ENCODE peak calls at places on chromosomes 13 and 19, in six cellular contexts. V, F, W, S, Y and J are unnamed samples.

GRCh38 chr19:662962-663681 is at the start of gene RNF126:
- DNase-seq in V (peak), F (peak), W (peak), S (peak), Y (peak), J (peak)

GRCh38 chr13:28237944-28238343 is 99.6 kb downstream of the PAN3 start:
- DNase-seq in V (no peak), F (no peak), W (no peak), S (no peak), Y (no peak), J (no peak)

GRCh38 chr19:29478578-29479565 is 46.9 kb upstream of the VSTM2B start:
- DNase-seq in V (no peak), F (peak), W (peak), S (no peak), Y (no peak), J (peak)

GRCh38 chr19:11673608-11674041 is 65.1 kb downstream of the ZNF823 start:
- DNase-seq in V (no peak), F (no peak), W (no peak), S (peak), Y (peak), J (peak)

GRCh38 chr19:19884583-19884982 is 16.2 kb upstream of the ZNF93 start:
- DNase-seq in V (no peak), F (no peak), W (no peak), S (no peak), Y (no peak), J (no peak)

GRCh38 chr13:38180670-38181069 is 169.0 kb upstream of the UFM1 start:
- DNase-seq in V (no peak), F (no peak), W (no peak), S (no peak), Y (no peak), J (no peak)

GRCh38 chr19:48726573-48726972 is 7.0 kb upstream of the MAMSTR start:
- DNase-seq in V (no peak), F (peak), W (no peak), S (no peak), Y (no peak), J (no peak)

GRCh38 chr19:29810504-29810871 is 1.3 kb upstream of the CCNE1 start:
- DNase-seq in V (no peak), F (no peak), W (no peak), S (peak), Y (no peak), J (peak)

GRCh38 chr19:10104665-10105221 is 1.4 kb upstream of the PPAN start:
- DNase-seq in V (peak), F (peak), W (no peak), S (no peak), Y (no peak), J (no peak)

GRCh38 chr13:24313449-24313848 is 4.1 kb downstream of the C1QTNF9 start:
- DNase-seq in V (no peak), F (no peak), W (no peak), S (no peak), Y (no peak), J (no peak)

GRCh38 chr19:5738423-5738822 is 18.0 kb downstream of the CATSPERD start:
- DNase-seq in V (no peak), F (no peak), W (no peak), S (peak), Y (no peak), J (no peak)

GRCh38 chr13:98710521-98710920 is 42.0 kb downstream of the SLC15A1 start:
- DNase-seq in V (no peak), F (no peak), W (no peak), S (no peak), Y (no peak), J (no peak)

GRCh38 chr19:2049741-2050348 is 1.2 kb downstream of the MKNK2 start:
- DNase-seq in V (no peak), F (peak), W (peak), S (peak), Y (peak), J (peak)

GRCh38 chr19:52494518-52494917 is 33.0 kb upstream of the ZNF808 start:
- DNase-seq in V (no peak), F (no peak), W (no peak), S (peak), Y (no peak), J (no peak)

GRCh38 chr13:98751397-98752110 is 918 bp downstream of the SLC15A1 start:
- DNase-seq in V (no peak), F (no peak), W (peak), S (no peak), Y (no peak), J (no peak)

GRCh38 chr13:75299913-75300862 is 181.8 kb downstream of the TBC1D4 start:
- DNase-seq in V (no peak), F (no peak), W (peak), S (peak), Y (no peak), J (no peak)

GRCh38 chr19:6806488-6806887 is 34.0 kb downstream of the VAV1 start:
- DNase-seq in V (no peak), F (no peak), W (no peak), S (no peak), Y (no peak), J (no peak)

GRCh38 chr13:35157143-35157755 is 215.2 kb downstream of the NBEA start:
- DNase-seq in V (no peak), F (peak), W (peak), S (peak), Y (no peak), J (peak)

GRCh38 chr19:45597425-45598111 is 4.4 kb downstream of the GPR4 start:
- DNase-seq in V (no peak), F (no peak), W (no peak), S (no peak), Y (no peak), J (no peak)

GRCh38 chr19:38203197-38203596 is 20.8 kb downstream of the DPF1 start:
- DNase-seq in V (no peak), F (no peak), W (no peak), S (no peak), Y (no peak), J (no peak)

GRCh38 chr19:10642473-10642872 is 11.7 kb upstream of the ILF3 start:
- DNase-seq in V (no peak), F (no peak), W (peak), S (no peak), Y (no peak), J (no peak)

GRCh38 chr13:42906257-42906656 is 85.8 kb downstream of the EPSTI1 start:
- DNase-seq in V (no peak), F (no peak), W (no peak), S (no peak), Y (no peak), J (no peak)